ENCODE peak calls at places on chromosomes 13 and 19, in seven cellular contexts. N is HepG2, G is upper lobe of left lung, H is stomach, X is GM23338, L is esophagus muscularis mucosa, D is HCT116. I is an unnamed sample. For H3K4me1, the result is how much of the 10 kb centered on the place peaks cover.

GRCh38 chr13:101474419-101474957 is 22.0 kb downstream of the ITGBL1 start:
- DNase-seq in N (no peak), G (no peak), H (no peak), X (peak), L (no peak), D (no peak), I (peak)

GRCh38 chr19:41297628-41298326 is 12.2 kb upstream of the CCDC97 start:
- DNase-seq in N (no peak), G (no peak), H (peak), X (no peak), L (no peak), D (no peak), I (no peak)

GRCh38 chr13:103142091-103142594 is 75.9 kb upstream of the SLC10A2 start:
- DNase-seq in N (no peak), G (no peak), H (no peak), X (no peak), L (no peak), D (no peak), I (no peak)

GRCh38 chr13:41127746-41128145 is 4.9 kb downstream of the KBTBD6 start:
- DNase-seq in N (no peak), G (no peak), H (no peak), X (no peak), L (no peak), D (no peak), I (no peak)

GRCh38 chr19:49019242-49019932 is 2.5 kb upstream of the LHB start:
- DNase-seq in N (peak), G (peak), H (peak), X (peak), L (no peak), D (peak), I (no peak)

GRCh38 chr13:39597828-39598227 is 5.2 kb downstream of the LHFPL6 start:
- DNase-seq in N (no peak), G (no peak), H (no peak), X (no peak), L (no peak), D (no peak), I (no peak)

GRCh38 chr13:51912091-51912490 is 50.3 kb downstream of the CCDC70 start:
- DNase-seq in N (no peak), G (no peak), H (peak), X (no peak), L (no peak), D (no peak), I (no peak)

GRCh38 chr13:88042489-88042888 is 371.3 kb downstream of the SLITRK5 start:
- DNase-seq in N (no peak), G (no peak), H (no peak), X (no peak), L (no peak), D (no peak), I (no peak)

GRCh38 chr13:72774019-72774418 is 7.7 kb downstream of the DIS3 start:
- DNase-seq in N (no peak), G (no peak), H (no peak), X (no peak), L (no peak), D (no peak), I (no peak)

GRCh38 chr19:15432629-15433518 is 14.1 kb upstream of the AKAP8L start:
- DNase-seq in N (peak), G (peak), H (peak), X (peak), L (no peak), D (peak), I (peak)

GRCh38 chr13:31436478-31436877 is 236.7 kb downstream of the B3GLCT start:
- DNase-seq in N (no peak), G (no peak), H (no peak), X (no peak), L (no peak), D (no peak), I (no peak)

GRCh38 chr13:73767191-73767741 is 366.9 kb downstream of the KLF12 start:
- DNase-seq in N (peak), G (no peak), H (no peak), X (peak), L (no peak), D (no peak), I (no peak)

GRCh38 chr19:43562211-43562697 is 13.1 kb downstream of the XRCC1 start:
- DNase-seq in N (no peak), G (no peak), H (no peak), X (no peak), L (no peak), D (no peak), I (no peak)

GRCh38 chr13:71866173-71867091 is 572 bp downstream of the DACH1 start:
- DNase-seq in N (no peak), G (peak), H (peak), X (peak), L (no peak), D (no peak), I (no peak)

GRCh38 chr13:40251343-40252032 is 415.0 kb downstream of the FOXO1 start:
- DNase-seq in N (no peak), G (no peak), H (no peak), X (no peak), L (no peak), D (no peak), I (no peak)

GRCh38 chr13:83423361-83423760 is 458.9 kb downstream of the SLITRK1 start:
- DNase-seq in N (no peak), G (no peak), H (no peak), X (no peak), L (no peak), D (no peak), I (no peak)

GRCh38 chr13:39306639-39307589 is 268.7 kb downstream of the NHLRC3 start:
- DNase-seq in N (no peak), G (no peak), H (no peak), X (no peak), L (no peak), D (no peak), I (no peak)

GRCh38 chr13:24709186-24709913 is 29.1 kb downstream of the ATP12A start:
- DNase-seq in N (no peak), G (no peak), H (peak), X (peak), L (no peak), D (no peak), I (no peak)

GRCh38 chr13:70502944-70503343 is 394.7 kb upstream of the KLHL1 start:
- DNase-seq in N (no peak), G (no peak), H (no peak), X (peak), L (no peak), D (no peak), I (no peak)

GRCh38 chr13:39588384-39588783 is 14.6 kb downstream of the LHFPL6 start:
- DNase-seq in N (no peak), G (no peak), H (no peak), X (no peak), L (no peak), D (no peak), I (no peak)

GRCh38 chr19:11089254-11090013 is at the start of gene LDLR:
- DNase-seq in N (peak), G (peak), H (peak), X (peak), L (peak), D (peak), I (peak)

GRCh38 chr19:39405930-39406655 is 554 bp upstream of the ZFP36 start:
- DNase-seq in N (no peak), G (no peak), H (no peak), X (peak), L (no peak), D (no peak), I (peak)

GRCh38 chr13:108227651-108228272 is 9.6 kb downstream of the ABHD13 start:
- DNase-seq in N (peak), G (no peak), H (no peak), X (peak), L (no peak), D (peak), I (no peak)

GRCh38 chr19:14577885-14578427 is 4.9 kb upstream of the CLEC17A start:
- DNase-seq in N (no peak), G (no peak), H (no peak), X (peak), L (no peak), D (no peak), I (no peak)

GRCh38 chr13:29284726-29285125 is 310.8 kb downstream of the SLC7A1 start:
- DNase-seq in N (no peak), G (no peak), H (no peak), X (peak), L (no peak), D (no peak), I (no peak)

GRCh38 chr19:41882568-41883462 is at the start of gene ARHGEF1:
- DNase-seq in N (no peak), G (peak), H (peak), X (peak), L (no peak), D (no peak), I (no peak)

GRCh38 chr19:8161135-8161646 is 11.8 kb upstream of the FBN3 start:
- DNase-seq in N (peak), G (no peak), H (peak), X (peak), L (no peak), D (peak), I (no peak)

GRCh38 chr13:40787062-40787461 is 2.3 kb upstream of the SLC25A15 start:
- DNase-seq in N (no peak), G (no peak), H (no peak), X (no peak), L (no peak), D (no peak), I (no peak)

GRCh38 chr13:45396548-45397095 is 21.6 kb downstream of the SLC25A30 start:
- DNase-seq in N (no peak), G (no peak), H (peak), X (no peak), L (no peak), D (no peak), I (no peak)

GRCh38 chr19:3054972-3055740 is 7.1 kb downstream of the TLE5 start:
- DNase-seq in N (no peak), G (no peak), H (no peak), X (no peak), L (no peak), D (no peak), I (no peak)

GRCh38 chr19:48510421-48511268 is 990 bp downstream of the LMTK3 start:
- DNase-seq in N (no peak), G (peak), H (peak), X (peak), L (no peak), D (no peak), I (peak)

GRCh38 chr19:52022193-52022592 is 6.0 kb downstream of the ZNF614 start:
- DNase-seq in N (no peak), G (peak), H (no peak), X (no peak), L (no peak), D (no peak), I (no peak)

GRCh38 chr13:37495046-37495445 is 103.5 kb downstream of the POSTN start:
- DNase-seq in N (no peak), G (no peak), H (no peak), X (no peak), L (no peak), D (no peak), I (peak)

GRCh38 chr13:47211106-47211505 is 314.3 kb upstream of the HTR2A start:
- DNase-seq in N (no peak), G (no peak), H (no peak), X (peak), L (no peak), D (no peak), I (no peak)

GRCh38 chr13:51995677-51996551 is 15.3 kb downstream of the ATP7B start:
- DNase-seq in N (no peak), G (no peak), H (peak), X (peak), L (no peak), D (no peak), I (no peak)

GRCh38 chr19:55753401-55753800 is 5.5 kb upstream of the RFPL4A start:
- DNase-seq in N (no peak), G (no peak), H (peak), X (no peak), L (no peak), D (no peak), I (no peak)

GRCh38 chr19:41649827-41650226 is 23.0 kb upstream of the CEACAM4 start:
- DNase-seq in N (no peak), G (no peak), H (no peak), X (no peak), L (no peak), D (no peak), I (no peak)

GRCh38 chr19:17339088-17339741 is 1.9 kb downstream of the GTPBP3 start:
- DNase-seq in N (no peak), G (peak), H (no peak), X (peak), L (no peak), D (no peak), I (no peak)

GRCh38 chr13:101058841-101059240 is 357.5 kb downstream of the NALCN start:
- DNase-seq in N (no peak), G (no peak), H (no peak), X (no peak), L (no peak), D (no peak), I (no peak)

DNA sequence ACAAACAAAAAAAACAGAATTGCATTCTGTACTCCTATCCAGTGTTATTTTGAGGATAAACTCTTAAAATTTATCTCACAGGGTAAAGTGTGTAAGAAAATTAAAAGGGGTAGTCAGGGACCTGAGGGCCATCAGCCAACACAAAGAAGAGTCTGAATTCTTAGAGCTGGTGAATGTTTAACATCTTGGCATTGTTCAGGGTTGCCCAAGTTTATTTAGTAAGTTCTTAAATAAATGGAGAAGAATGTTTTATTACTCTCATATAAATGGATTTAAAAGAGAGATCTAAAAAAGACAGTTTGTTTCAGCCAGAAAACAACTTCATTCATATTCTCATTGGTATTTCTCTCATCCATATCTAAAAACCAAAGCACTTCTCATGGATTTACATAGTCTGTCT is 171.7 kb downstream of the LACC1 start:
- DNase-seq in N (no peak), G (no peak), H (no peak), X (no peak), L (no peak), D (no peak), I (no peak)
- TF ChIP-seq POLR2AphosphoS5 in N (no peak), G (no peak), H (no peak), X (no peak), L (no peak), D (no peak), I (no peak)

GRCh38 chr13:35349052-35349451 is 127.4 kb downstream of the MAB21L1 start:
- DNase-seq in N (no peak), G (no peak), H (no peak), X (no peak), L (no peak), D (no peak), I (no peak)

GRCh38 chr13:35346494-35346893 is 130.0 kb downstream of the MAB21L1 start:
- DNase-seq in N (no peak), G (no peak), H (no peak), X (no peak), L (no peak), D (no peak), I (no peak)

GRCh38 chr13:35345992-35346391 is 130.5 kb downstream of the MAB21L1 start:
- DNase-seq in N (peak), G (no peak), H (no peak), X (no peak), L (no peak), D (no peak), I (no peak)

GRCh38 chr13:35349673-35350278 is 126.7 kb downstream of the MAB21L1 start:
- DNase-seq in N (peak), G (no peak), H (no peak), X (no peak), L (no peak), D (peak), I (no peak)

GRCh38 chr13:35347679-35348205 is 128.7 kb downstream of the MAB21L1 start:
- DNase-seq in N (no peak), G (no peak), H (no peak), X (peak), L (no peak), D (no peak), I (no peak)
- H3K4me1 ChIP-seq in N (under half), G (under half), H (under half), X (under half), L (under half), D (under half), I (under half)

GRCh38 chr13:109783815-109784589 is 2.4 kb downstream of the IRS2 start:
- DNase-seq in N (no peak), G (peak), H (no peak), X (peak), L (peak), D (no peak), I (no peak)

GRCh38 chr13:109782066-109782822 is 4.1 kb downstream of the IRS2 start:
- DNase-seq in N (no peak), G (peak), H (no peak), X (no peak), L (no peak), D (no peak), I (no peak)

GRCh38 chr13:109782823-109783411 is 3.5 kb downstream of the IRS2 start:
- DNase-seq in N (no peak), G (peak), H (no peak), X (no peak), L (peak), D (no peak), I (no peak)

GRCh38 chr13:109784590-109785140 is 1.7 kb downstream of the IRS2 start:
- DNase-seq in N (no peak), G (peak), H (peak), X (peak), L (peak), D (no peak), I (peak)

DNA sequence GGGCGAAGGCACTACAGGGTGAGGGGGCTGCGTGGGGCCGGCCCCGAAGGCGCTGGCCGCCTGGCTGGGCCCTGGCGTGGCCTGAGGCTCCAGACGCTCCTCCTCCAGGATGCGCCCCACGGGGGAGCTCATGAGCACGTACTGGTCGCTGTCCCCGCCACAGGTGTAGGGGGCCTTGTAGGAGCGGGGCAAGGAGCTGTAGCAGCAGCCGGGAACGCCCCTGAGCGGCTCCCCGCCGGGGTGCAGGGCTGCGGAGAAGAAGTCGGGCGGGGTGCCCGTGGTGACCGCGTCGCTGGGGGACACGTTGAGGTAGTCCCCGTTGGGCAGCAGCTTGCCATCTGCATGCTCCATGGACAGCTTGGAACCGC is 3.0 kb downstream of the IRS2 start:
- DNase-seq in N (no peak), G (peak), H (no peak), X (peak), L (no peak), D (no peak), I (no peak)
- H3K4me3 ChIP-seq in N (no peak), G (peak), H (peak), X (peak), L (peak), D (no peak), I (peak)

GRCh38 chr19:35006999-35007365 is 6.9 kb downstream of the GRAMD1A start:
- DNase-seq in N (no peak), G (no peak), H (no peak), X (no peak), L (no peak), D (no peak), I (no peak)
- TF ChIP-seq POLR2AphosphoS5 in N (no peak), G (no peak), H (no peak), X (no peak), L (no peak), D (no peak), I (no peak)

GRCh38 chr19:13023666-13024065 is 28.4 kb downstream of the NFIX start:
- DNase-seq in N (no peak), G (no peak), H (no peak), X (no peak), L (no peak), D (no peak), I (no peak)

GRCh38 chr19:13024126-13024957 is 29.1 kb downstream of the NFIX start:
- DNase-seq in N (no peak), G (peak), H (no peak), X (no peak), L (no peak), D (no peak), I (no peak)

GRCh38 chr19:13026478-13026999 is 31.3 kb downstream of the NFIX start:
- DNase-seq in N (peak), G (no peak), H (peak), X (no peak), L (no peak), D (no peak), I (no peak)

GRCh38 chr19:13025819-13026477 is 30.7 kb downstream of the NFIX start:
- DNase-seq in N (no peak), G (no peak), H (no peak), X (no peak), L (no peak), D (no peak), I (no peak)

GRCh38 chr19:13024958-13025653 is 29.8 kb downstream of the NFIX start:
- DNase-seq in N (no peak), G (peak), H (no peak), X (peak), L (no peak), D (no peak), I (no peak)
- H3K4me1 ChIP-seq in N (half or more), G (half or more), H (half or more), X (half or more), L (half or more), D (under half), I (under half)

DNA sequence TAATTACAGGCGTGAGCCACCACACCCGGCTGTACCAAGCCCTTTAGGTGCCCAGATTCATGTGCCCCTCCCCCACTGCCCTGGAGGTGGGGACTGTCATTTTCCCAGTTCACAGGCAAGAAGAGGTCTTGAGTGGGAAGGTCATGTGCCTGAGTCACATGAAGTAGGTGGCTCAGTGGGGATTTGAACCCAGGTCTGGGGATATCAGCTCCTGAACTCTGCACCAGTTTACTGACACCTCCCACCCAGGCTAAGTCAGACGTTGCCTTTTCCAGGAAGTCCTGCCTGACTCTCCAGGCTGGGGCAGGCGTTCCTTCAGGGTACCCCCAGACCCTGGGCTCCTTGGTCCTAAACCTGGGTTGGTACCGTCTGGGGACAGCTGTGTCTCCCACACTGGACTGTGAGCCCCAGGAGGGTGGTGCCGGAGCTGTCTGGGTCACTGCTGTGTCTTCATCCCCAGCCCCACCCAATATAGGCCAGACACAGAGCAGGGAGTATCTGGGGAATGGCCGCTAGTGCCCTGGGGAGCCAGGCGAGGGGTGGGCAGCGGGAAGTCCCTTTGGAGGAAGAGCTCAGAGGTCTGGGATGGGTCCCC is 8.6 kb downstream of the VASP start:
- DNase-seq in N (no peak), G (no peak), H (no peak), X (no peak), L (no peak), D (no peak), I (no peak)
- H3K4me3 ChIP-seq in N (no peak), G (peak), H (no peak), X (no peak), L (no peak), D (no peak), I (no peak)

I was measured in breast epithelium.